ENCODE peak calls at places on chromosome 15, in five cellular contexts. O is AG09319, N is tibial artery, K is nephron progenitor cell, F is AG04450. Z is an unnamed sample.

GRCh38 chr15:51405646-51406194 is 64.3 kb downstream of the GLDN start:
- DNase-seq in O (no peak), N (no peak), K (no peak), F (no peak), Z (no peak)

GRCh38 chr15:101478701-101479341 is 10.7 kb downstream of the PCSK6 start:
- DNase-seq in O (no peak), N (no peak), K (no peak), F (no peak), Z (no peak)

GRCh38 chr15:25727116-25727515 is 136.0 kb downstream of the ATP10A start:
- DNase-seq in O (no peak), N (peak), K (no peak), F (no peak), Z (no peak)

GRCh38 chr15:84023636-84024035 is 211.9 kb upstream of the GOLGA6L4 start:
- DNase-seq in O (peak), N (no peak), K (peak), F (peak), Z (peak)

GRCh38 chr15:52200831-52201365 is 9.7 kb upstream of the GNB5 start:
- DNase-seq in O (no peak), N (no peak), K (no peak), F (no peak), Z (no peak)

GRCh38 chr15:26759991-26760390 is 12.9 kb downstream of the GABRB3 start:
- DNase-seq in O (no peak), N (no peak), K (no peak), F (no peak), Z (no peak)

GRCh38 chr15:74013374-74013893 is 18.9 kb downstream of the PML start:
- DNase-seq in O (no peak), N (no peak), K (no peak), F (no peak), Z (no peak)

GRCh38 chr15:48190932-48191573 is 412 bp upstream of the CTXN2 start:
- DNase-seq in O (peak), N (peak), K (peak), F (peak), Z (peak)

GRCh38 chr15:25171111-25171811 is 216.5 kb downstream of the SNRPN start:
- DNase-seq in O (no peak), N (no peak), K (no peak), F (no peak), Z (no peak)

GRCh38 chr15:82543155-82543554 is 2.9 kb upstream of the RPS17 start:
- DNase-seq in O (no peak), N (no peak), K (no peak), F (peak), Z (no peak)

GRCh38 chr15:85331666-85332261 is 48.6 kb upstream of the AKAP13 start:
- DNase-seq in O (no peak), N (no peak), K (peak), F (no peak), Z (peak)

GRCh38 chr15:84666373-84666772 is 8.4 kb upstream of the NMB start:
- DNase-seq in O (no peak), N (no peak), K (no peak), F (no peak), Z (no peak)

GRCh38 chr15:51726302-51727073 is 11.0 kb downstream of the LYSMD2 start:
- DNase-seq in O (no peak), N (no peak), K (peak), F (peak), Z (peak)

GRCh38 chr15:37793851-37794250 is 140.6 kb upstream of the TMCO5A start:
- DNase-seq in O (no peak), N (no peak), K (peak), F (no peak), Z (no peak)

GRCh38 chr15:53716909-53717878 is 42.3 kb downstream of the WDR72 start:
- DNase-seq in O (no peak), N (no peak), K (no peak), F (no peak), Z (no peak)

GRCh38 chr15:53209396-53210042 is 419.4 kb upstream of the ONECUT1 start:
- DNase-seq in O (no peak), N (no peak), K (no peak), F (no peak), Z (no peak)

GRCh38 chr15:96362001-96362758 is 31.7 kb downstream of the NR2F2 start:
- DNase-seq in O (no peak), N (no peak), K (no peak), F (no peak), Z (peak)

DNA sequence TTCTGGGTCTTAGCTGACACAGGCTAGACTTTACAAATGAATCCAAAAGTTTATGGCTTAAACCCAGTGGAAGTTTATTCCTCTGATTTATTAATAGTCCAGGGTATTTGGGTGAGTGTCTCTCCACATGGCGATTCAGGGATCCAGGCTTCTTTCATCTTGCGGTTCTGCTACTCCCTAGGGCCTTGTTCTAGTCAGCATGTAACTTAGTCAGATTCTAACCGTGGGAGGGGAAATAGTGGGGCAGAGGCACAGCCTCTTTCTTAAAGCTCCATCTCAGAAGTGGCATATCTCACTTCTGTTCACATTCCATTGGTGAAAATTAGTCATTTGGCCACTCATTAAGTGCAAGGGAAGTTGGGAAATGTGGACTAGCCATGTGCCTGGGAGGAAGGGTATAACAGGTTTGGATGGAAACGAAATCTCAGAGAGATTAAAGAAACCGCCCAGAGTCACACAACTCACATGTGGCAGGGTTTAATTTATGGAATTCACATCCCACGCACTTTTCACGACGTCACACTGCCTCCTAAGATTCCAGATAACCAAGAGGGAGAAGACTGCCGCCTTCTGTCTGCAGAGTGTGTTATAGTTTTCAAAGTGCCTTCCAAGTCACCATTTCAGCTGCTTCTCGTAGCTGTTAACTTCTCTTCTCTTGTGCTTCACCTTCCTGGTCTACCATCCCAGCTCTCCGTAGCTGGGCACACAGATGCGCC is 11.4 kb upstream of the RASGRF1 start:
- DNase-seq in O (no peak), N (no peak), K (no peak), F (no peak), Z (no peak)
- TF ChIP-seq CTCF in O (no peak), N (no peak), K (no peak), F (no peak), Z (no peak)

GRCh38 chr15:68295430-68295829 is 17.9 kb downstream of the FEM1B start:
- DNase-seq in O (no peak), N (no peak), K (no peak), F (no peak), Z (no peak)
- TF ChIP-seq CTCF in O (no peak), N (no peak), K (no peak), F (no peak), Z (no peak)

GRCh38 chr15:71098920-71099319 is 16.4 kb upstream of the THSD4 start:
- DNase-seq in O (no peak), N (no peak), K (no peak), F (no peak), Z (no peak)
- TF ChIP-seq CTCF in O (no peak), N (no peak), K (no peak), F (no peak), Z (no peak)

GRCh38 chr15:23073890-23074631 is 34.7 kb upstream of the TUBGCP5 start:
- DNase-seq in O (no peak), N (no peak), K (no peak), F (no peak), Z (no peak)

GRCh38 chr15:23072633-23073032 is 33.3 kb upstream of the TUBGCP5 start:
- DNase-seq in O (no peak), N (no peak), K (no peak), F (no peak), Z (no peak)

GRCh38 chr15:23067416-23067815 is 28.0 kb upstream of the TUBGCP5 start:
- DNase-seq in O (no peak), N (no peak), K (no peak), F (no peak), Z (no peak)

GRCh38 chr15:23065836-23066235 is 26.5 kb upstream of the TUBGCP5 start:
- DNase-seq in O (no peak), N (no peak), K (no peak), F (no peak), Z (no peak)

DNA sequence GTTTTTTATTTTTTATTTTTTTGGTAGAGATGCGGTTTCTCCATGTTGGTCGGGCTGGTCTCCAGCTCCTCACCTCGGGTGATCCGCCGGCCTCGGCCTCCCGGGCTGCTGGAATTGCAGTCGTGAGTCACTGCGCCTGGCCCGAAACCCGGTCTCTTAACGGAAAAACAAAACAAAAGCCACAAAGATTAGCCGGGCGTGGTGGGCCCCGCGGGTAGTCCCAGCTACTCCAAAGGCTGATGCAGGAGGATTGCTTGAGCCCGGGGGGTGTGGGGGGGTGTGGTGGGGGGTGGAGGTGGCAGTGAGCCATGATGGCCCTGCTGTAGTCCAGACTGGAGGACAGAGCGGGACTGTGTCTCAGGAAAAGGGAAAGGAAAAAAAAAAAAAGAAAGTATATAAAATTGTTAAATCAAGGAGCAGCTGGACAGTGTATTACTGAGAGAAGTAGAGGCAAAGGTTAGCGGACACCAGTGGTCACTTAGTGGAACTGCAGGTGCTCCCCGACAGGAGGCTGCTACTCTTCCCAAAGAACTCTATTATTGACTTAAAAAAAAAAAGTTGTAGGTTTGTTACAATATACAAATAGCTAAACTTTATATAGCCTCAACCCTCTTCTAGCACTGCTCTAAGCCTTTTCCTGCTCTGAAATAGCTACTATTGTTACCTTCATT is 30.3 kb upstream of the TUBGCP5 start:
- DNase-seq in O (no peak), N (no peak), K (no peak), F (no peak), Z (no peak)
- TF ChIP-seq CTCF in O (no peak), N (no peak), K (no peak), F (no peak), Z (no peak)

Z was measured in GM20000.